ENCODE peak calls at places on chromosomes 6 and 20, in four cellular contexts. One of them, this sample, is unnamed.

GRCh38 chr6:50689210-50689609 is 24.1 kb upstream of the TFAP2D start:
- DNase-seq in HepG2: no peak
- DNase-seq in K562: no peak
- DNase-seq in WTC11: no peak
- DNase-seq in this sample: no peak

GRCh38 chr6:117613920-117614535 is 11.7 kb upstream of the GOPC start:
- DNase-seq in K562: no peak
- DNase-seq in HepG2: no peak
- DNase-seq in WTC11: no peak
- DNase-seq in this sample: no peak

GRCh38 chr6:107046316-107046715 is 18.3 kb downstream of the MTRES1 start:
- DNase-seq in WTC11: no peak
- DNase-seq in K562: no peak
- DNase-seq in HepG2: no peak
- DNase-seq in this sample: no peak

GRCh38 chr20:41044409-41045062 is 15.9 kb downstream of the TOP1 start:
- DNase-seq in K562: no peak
- DNase-seq in WTC11: no peak
- DNase-seq in HepG2: no peak
- DNase-seq in this sample: no peak

GRCh38 chr6:138404666-138405337 is 779 bp downstream of the HEBP2 start:
- DNase-seq in K562: peak; percentile 54
- DNase-seq in WTC11: peak; percentile 38
- DNase-seq in HepG2: no peak
- DNase-seq in this sample: peak; percentile 64

GRCh38 chr20:58246346-58246745 is 17.9 kb upstream of the ANKRD60 start:
- DNase-seq in K562: no peak
- DNase-seq in WTC11: peak; percentile 30
- DNase-seq in HepG2: peak; percentile 61
- DNase-seq in this sample: no peak

GRCh38 chr20:19973920-19974620 is 43.1 kb upstream of the NAA20 start:
- DNase-seq in K562: no peak
- DNase-seq in HepG2: no peak
- DNase-seq in WTC11: no peak
- DNase-seq in this sample: no peak

GRCh38 chr6:137989696-137990095 is 117.5 kb downstream of the PERP start:
- DNase-seq in HepG2: no peak
- DNase-seq in WTC11: no peak
- DNase-seq in K562: no peak
- DNase-seq in this sample: no peak

GRCh38 chr6:40371621-40372020 is 215.5 kb downstream of the LRFN2 start:
- DNase-seq in HepG2: no peak
- DNase-seq in WTC11: no peak
- DNase-seq in K562: no peak
- DNase-seq in this sample: no peak

GRCh38 chr6:152236370-152237097 is 400.6 kb downstream of the SYNE1 start:
- DNase-seq in K562: no peak
- DNase-seq in HepG2: no peak
- DNase-seq in WTC11: no peak
- DNase-seq in this sample: no peak

GRCh38 chr6:72080260-72080941 is 194.1 kb downstream of the RIMS1 start:
- DNase-seq in K562: no peak
- DNase-seq in HepG2: no peak
- DNase-seq in WTC11: no peak
- DNase-seq in this sample: no peak
- TF ChIP-seq SP1 in K562: no peak
- TF ChIP-seq SP1 in HepG2: no peak
- TF ChIP-seq SP1 in WTC11: no peak
- TF ChIP-seq SP1 in this sample: no peak

GRCh38 chr6:119234457-119234856 is 115.1 kb downstream of the MAN1A1 start:
- DNase-seq in K562: no peak
- DNase-seq in HepG2: no peak
- DNase-seq in WTC11: no peak
- DNase-seq in this sample: no peak
- TF ChIP-seq JUN in K562: no peak
- TF ChIP-seq JUN in HepG2: no peak
- TF ChIP-seq JUN in WTC11: no peak
- TF ChIP-seq JUN in this sample: no peak

GRCh38 chr6:44301106-44301505 is 12.0 kb downstream of the AARS2 start:
- DNase-seq in K562: no peak
- DNase-seq in WTC11: no peak
- DNase-seq in HepG2: no peak
- DNase-seq in this sample: no peak

GRCh38 chr6:44298055-44298803 is 14.9 kb downstream of the AARS2 start:
- DNase-seq in HepG2: no peak
- DNase-seq in WTC11: no peak
- DNase-seq in K562: no peak
- DNase-seq in this sample: peak; percentile 57

GRCh38 chr6:44300424-44300823 is 12.7 kb downstream of the AARS2 start:
- DNase-seq in K562: no peak
- DNase-seq in WTC11: no peak
- DNase-seq in HepG2: no peak
- DNase-seq in this sample: no peak

GRCh38 chr6:44297063-44298038 is 15.8 kb downstream of the AARS2 start:
- DNase-seq in HepG2: no peak
- DNase-seq in K562: peak; percentile 79
- DNase-seq in WTC11: peak; percentile 67
- DNase-seq in this sample: peak; percentile 87

DNA sequence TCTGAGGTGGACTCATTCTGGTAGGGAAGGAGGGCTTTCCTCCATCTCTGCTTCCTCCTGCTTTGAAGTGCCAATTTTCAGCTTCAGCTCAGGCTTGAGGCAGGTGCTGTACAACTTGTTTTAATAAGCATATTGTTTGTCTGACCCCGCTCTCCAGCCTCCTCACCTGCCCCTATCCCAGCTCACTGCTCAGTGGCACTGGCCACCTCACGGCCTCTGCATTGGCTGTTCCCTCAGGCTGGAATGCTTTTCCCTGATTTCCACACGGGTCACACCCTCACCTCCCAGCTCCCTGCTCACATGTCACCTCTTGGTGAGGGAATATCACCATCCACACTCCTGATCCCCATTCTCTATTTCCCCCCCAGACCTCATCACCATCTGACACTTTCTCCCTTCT is 14.3 kb downstream of the AARS2 start:
- DNase-seq in WTC11: no peak
- DNase-seq in K562: no peak
- DNase-seq in HepG2: no peak
- DNase-seq in this sample: no peak
- TF ChIP-seq SP1 in WTC11: no peak
- TF ChIP-seq SP1 in K562: no peak
- TF ChIP-seq SP1 in HepG2: no peak
- TF ChIP-seq SP1 in this sample: no peak

DNA sequence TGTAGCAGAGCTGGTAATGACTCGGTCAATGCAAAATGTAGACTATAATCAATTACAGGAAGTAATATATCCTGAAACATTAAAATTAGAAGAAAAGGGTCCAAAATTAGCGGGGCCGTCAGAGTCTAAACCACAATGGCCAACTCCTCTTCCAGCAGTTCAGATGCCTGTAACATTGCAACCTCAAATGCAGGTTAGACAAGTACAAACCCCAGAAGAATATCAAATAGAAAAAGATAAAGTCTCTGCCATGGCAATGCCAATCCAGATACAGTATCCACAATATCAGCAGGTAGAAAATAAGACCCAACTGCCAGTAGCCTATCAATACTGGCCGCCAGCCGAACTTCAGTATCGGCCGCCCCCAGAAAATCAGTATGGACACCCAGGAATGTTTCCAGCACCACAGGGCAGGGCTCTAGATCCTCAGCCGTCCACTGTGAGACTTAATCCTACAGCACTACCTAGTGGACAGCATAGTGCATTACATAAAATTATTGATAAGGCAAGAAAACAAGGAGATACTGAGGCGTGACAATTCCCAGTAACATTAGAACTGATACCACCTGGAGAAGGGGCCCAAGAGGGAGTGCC is 158.4 kb downstream of the GPX5 start:
- DNase-seq in WTC11: peak; percentile 27
- DNase-seq in HepG2: peak; percentile 68
- DNase-seq in K562: peak; percentile 66
- DNase-seq in this sample: no peak
- TF ChIP-seq JUN in WTC11: no peak
- TF ChIP-seq JUN in HepG2: no peak
- TF ChIP-seq JUN in K562: no peak
- TF ChIP-seq JUN in this sample: no peak

DNA sequence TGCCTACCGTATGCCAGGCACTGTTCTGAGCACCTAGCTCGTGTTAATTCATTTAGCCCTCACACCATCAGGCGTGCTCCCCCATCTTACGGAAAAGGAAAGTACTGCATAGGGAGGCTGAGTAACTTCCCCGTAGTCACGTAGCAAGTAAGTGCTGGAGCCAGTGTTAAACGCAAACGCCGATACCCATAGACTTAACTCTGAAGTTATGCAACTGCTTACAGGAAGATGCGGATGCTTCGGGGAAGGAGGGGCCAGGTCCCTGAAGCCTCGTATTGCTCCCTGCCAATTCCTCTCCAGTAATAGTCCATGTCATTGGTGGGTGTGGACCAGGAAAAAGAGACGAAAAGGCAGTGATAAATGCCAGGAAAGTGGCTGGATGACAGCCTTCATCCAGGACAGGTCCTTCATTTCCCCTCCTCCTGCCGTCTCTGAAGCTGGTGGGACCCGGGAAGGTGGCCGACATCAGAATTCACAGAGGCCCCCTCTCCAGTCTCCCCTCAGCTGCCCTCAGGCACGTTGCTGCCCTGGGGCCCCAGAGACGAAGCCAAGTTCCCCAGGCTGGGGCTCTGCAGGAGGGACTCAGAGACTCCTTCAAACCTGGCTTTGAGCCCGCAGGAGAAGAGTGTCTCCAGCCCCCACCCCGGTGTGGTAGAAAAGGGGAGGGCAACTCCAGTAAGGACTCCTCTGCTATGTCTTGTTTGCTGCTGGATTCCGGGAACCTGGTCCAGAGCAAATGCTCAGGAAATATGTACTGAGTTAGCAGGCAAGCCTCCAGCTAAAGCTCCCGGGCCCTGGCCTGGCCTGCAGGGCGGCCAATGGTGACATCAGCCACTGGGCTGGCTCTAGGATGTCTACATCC is 37.7 kb downstream of the RAB44 start:
- DNase-seq in HepG2: no peak
- DNase-seq in WTC11: no peak
- DNase-seq in K562: no peak
- DNase-seq in this sample: no peak
- TF ChIP-seq SP1 in HepG2: no peak
- TF ChIP-seq SP1 in WTC11: no peak
- TF ChIP-seq SP1 in K562: no peak
- TF ChIP-seq SP1 in this sample: no peak

GRCh38 chr6:146361367-146361924 is 182.2 kb upstream of the RAB32 start:
- DNase-seq in WTC11: no peak
- DNase-seq in K562: no peak
- DNase-seq in HepG2: no peak
- DNase-seq in this sample: no peak
- TF ChIP-seq JUN in WTC11: no peak
- TF ChIP-seq JUN in K562: no peak
- TF ChIP-seq JUN in HepG2: no peak
- TF ChIP-seq JUN in this sample: no peak

GRCh38 chr20:6767536-6768227 is at the start of gene BMP2:
- DNase-seq in K562: peak; percentile 38
- DNase-seq in HepG2: no peak
- DNase-seq in WTC11: peak; percentile 53
- DNase-seq in this sample: peak; percentile 78
- TF ChIP-seq SP1 in K562: no peak
- TF ChIP-seq SP1 in HepG2: no peak
- TF ChIP-seq SP1 in WTC11: no peak
- TF ChIP-seq SP1 in this sample: no peak

GRCh38 chr20:45701104-45701503 is 734 bp upstream of the WFDC13 start:
- DNase-seq in K562: no peak
- DNase-seq in HepG2: no peak
- DNase-seq in WTC11: no peak
- DNase-seq in this sample: no peak

GRCh38 chr20:45701873-45702272 is at the start of gene WFDC13:
- DNase-seq in HepG2: no peak
- DNase-seq in WTC11: no peak
- DNase-seq in K562: no peak
- DNase-seq in this sample: no peak

GRCh38 chr20:45704969-45705637 is at the start of gene WFDC10B:
- DNase-seq in HepG2: no peak
- DNase-seq in WTC11: no peak
- DNase-seq in K562: no peak
- DNase-seq in this sample: no peak
- TF ChIP-seq JUN in HepG2: no peak
- TF ChIP-seq JUN in WTC11: no peak
- TF ChIP-seq JUN in K562: no peak
- TF ChIP-seq JUN in this sample: no peak

DNA sequence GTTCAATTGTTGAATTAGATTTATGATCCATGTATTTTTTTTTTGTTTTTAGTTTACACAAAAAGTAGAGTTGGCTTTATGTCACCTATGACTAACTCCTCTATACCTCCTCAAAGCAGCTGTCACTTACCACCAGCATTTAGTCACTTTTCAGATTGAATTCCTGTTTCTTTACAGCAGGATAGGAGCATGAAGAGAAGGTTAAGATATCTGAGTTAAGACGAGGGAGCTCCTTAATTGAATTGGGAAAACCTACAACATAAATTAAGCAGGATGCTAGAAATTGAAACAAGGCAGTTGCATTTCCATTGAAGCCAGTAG is 237.2 kb downstream of the FARS2 start:
- DNase-seq in HepG2: no peak
- DNase-seq in WTC11: no peak
- DNase-seq in K562: no peak
- DNase-seq in this sample: no peak
- TF ChIP-seq SP1 in HepG2: no peak
- TF ChIP-seq SP1 in WTC11: no peak
- TF ChIP-seq SP1 in K562: no peak
- TF ChIP-seq SP1 in this sample: no peak

GRCh38 chr20:32894711-32895355 is 36.1 kb downstream of the EFCAB8 start:
- DNase-seq in K562: no peak
- DNase-seq in WTC11: no peak
- DNase-seq in HepG2: no peak
- DNase-seq in this sample: no peak

GRCh38 chr20:32891926-32892660 is 33.4 kb downstream of the EFCAB8 start:
- DNase-seq in WTC11: no peak
- DNase-seq in K562: no peak
- DNase-seq in HepG2: no peak
- DNase-seq in this sample: no peak

GRCh38 chr20:32893263-32893877 is 34.6 kb downstream of the EFCAB8 start:
- DNase-seq in WTC11: no peak
- DNase-seq in K562: no peak
- DNase-seq in HepG2: no peak
- DNase-seq in this sample: no peak

GRCh38 chr20:32891491-32891890 is 32.8 kb downstream of the EFCAB8 start:
- DNase-seq in K562: no peak
- DNase-seq in HepG2: no peak
- DNase-seq in WTC11: no peak
- DNase-seq in this sample: no peak

GRCh38 chr20:32893878-32894483 is 35.3 kb downstream of the EFCAB8 start:
- DNase-seq in HepG2: peak; percentile 59
- DNase-seq in K562: peak; percentile 66
- DNase-seq in WTC11: peak; percentile 83
- DNase-seq in this sample: peak; percentile 85
- TF ChIP-seq JUN in HepG2: no peak
- TF ChIP-seq JUN in K562: no peak
- TF ChIP-seq JUN in WTC11: no peak
- TF ChIP-seq JUN in this sample: no peak

This sample was measured in H1.